ENCODE peak calls at places on chromosomes 5 and 9, in ten cellular contexts. B, X, H, A, W, T, O, Z, I and G are unnamed samples.
A peak's percentile ranks its signal among the peaks of the same experiment; 100 is the strongest.

GRCh38 chr5:170216262-170216864 is 16.4 kb upstream of the C5orf58 start:
- DNase-seq in T (peak; percentile 8), I (no peak), Z (no peak), X (peak; percentile 57), W (peak; percentile 64), H (peak; percentile 60), O (peak; percentile 67), A (peak; percentile 23), B (no peak), G (no peak)

GRCh38 chr5:33260098-33260497 is 180.7 kb upstream of the TARS1 start:
- DNase-seq in O (peak; percentile 17), T (no peak), B (no peak), I (no peak), W (no peak), X (peak; percentile 60), Z (no peak), H (peak; percentile 3), A (no peak), G (no peak)

GRCh38 chr5:135546014-135546413 is 10.2 kb upstream of the NEUROG1 start:
- DNase-seq in H (no peak), I (no peak), T (no peak), O (no peak), W (no peak), A (no peak), B (no peak), Z (no peak), X (no peak), G (no peak)

GRCh38 chr9:22446950-22447606 is 454 bp downstream of the DMRTA1 start:
- DNase-seq in H (no peak), A (peak; percentile 10), O (peak; percentile 82), W (no peak), I (peak; percentile 63), B (no peak), X (peak; percentile 58), T (peak; percentile 10), Z (peak; percentile 72), G (no peak)

GRCh38 chr9:83622433-83622813 is 520 bp upstream of the IDNK start:
- DNase-seq in T (no peak), H (no peak), X (no peak), I (no peak), B (no peak), O (no peak), Z (no peak), W (no peak), A (no peak), G (no peak)

GRCh38 chr5:52672459-52672858 is 115.3 kb upstream of the ITGA1 start:
- DNase-seq in A (no peak), H (no peak), B (no peak), O (no peak), I (no peak), Z (no peak), X (no peak), T (no peak), W (no peak), G (no peak)

GRCh38 chr9:114370985-114371335 is 16.8 kb downstream of the AKNA start:
- DNase-seq in A (no peak), W (no peak), T (no peak), X (no peak), I (no peak), O (no peak), H (no peak), B (no peak), Z (peak; percentile 67), G (no peak)

GRCh38 chr9:77848897-77849296 is 182.7 kb downstream of the GNAQ start:
- DNase-seq in I (no peak), W (peak; percentile 80), H (peak; percentile 70), O (peak; percentile 85), T (no peak), Z (peak; percentile 92), A (peak; percentile 39), X (peak; percentile 92), B (no peak), G (no peak)

GRCh38 chr5:107389130-107389553 is 281.6 kb downstream of the EFNA5 start:
- DNase-seq in W (peak; percentile 1), B (no peak), A (no peak), Z (no peak), X (peak; percentile 86), H (peak; percentile 23), T (no peak), O (peak; percentile 86), I (no peak), G (no peak)

GRCh38 chr5:141373673-141374317 is at the start of gene PCDHGA6:
- DNase-seq in B (no peak), T (no peak), W (no peak), I (no peak), Z (no peak), A (no peak), O (no peak), H (peak; percentile 3), X (peak; percentile 25), G (no peak)

GRCh38 chr5:96509313-96509712 is 76.3 kb upstream of the PCSK1 start:
- DNase-seq in X (peak; percentile 55), I (no peak), Z (no peak), W (peak; percentile 20), T (no peak), A (no peak), B (no peak), O (peak; percentile 85), H (no peak), G (no peak)

GRCh38 chr5:172585114-172585513 is 55.9 kb upstream of the NEURL1B start:
- DNase-seq in X (no peak), T (no peak), O (no peak), W (no peak), I (peak; percentile 41), A (no peak), B (no peak), Z (no peak), H (no peak), G (no peak)

GRCh38 chr5:154179846-154180710 is 10.5 kb upstream of the GALNT10 start:
- DNase-seq in T (peak; percentile 35), I (no peak), W (peak; percentile 60), A (peak; percentile 37), O (peak; percentile 65), H (peak; percentile 49), B (no peak), Z (peak; percentile 71), X (peak; percentile 57), G (no peak)

GRCh38 chr5:108786806-108787483 is 39.2 kb downstream of the FER start:
- DNase-seq in Z (no peak), W (no peak), H (no peak), O (no peak), B (no peak), I (no peak), T (no peak), A (no peak), X (no peak), G (no peak)

GRCh38 chr5:154794525-154795234 is 39.5 kb downstream of the LARP1 start:
- DNase-seq in O (peak; percentile 55), I (peak; percentile 2), A (no peak), T (no peak), H (no peak), Z (no peak), B (no peak), X (peak; percentile 81), W (peak; percentile 44), G (no peak)

GRCh38 chr5:1016476-1016875 is 7.9 kb downstream of the NKD2 start:
- DNase-seq in O (no peak), A (no peak), T (no peak), I (no peak), H (no peak), W (no peak), X (no peak), B (no peak), Z (peak; percentile 57), G (no peak)

GRCh38 chr5:160649304-160649703 is 202.7 kb downstream of the ATP10B start:
- DNase-seq in O (no peak), X (no peak), I (no peak), Z (no peak), B (no peak), W (no peak), T (no peak), H (peak; percentile 18), A (no peak), G (no peak)